ENCODE peak calls at places on chromosomes 4 and X, in seven cellular contexts. O, R, Z, H, G, I and E are unnamed samples.

GRCh38 chrX:108072746-108073145 is 18.6 kb downstream of the PSMD10 start:
- DNase-seq in O (peak; percentile 45), R (no peak), Z (no peak), H (no peak), G (peak; percentile 47), I (no peak), E (no peak)

GRCh38 chr4:36226430-36227227 is 17.7 kb downstream of the ARAP2 start:
- DNase-seq in O (no peak), R (no peak), Z (no peak), H (no peak), G (no peak), I (no peak), E (no peak)

GRCh38 chr4:101753702-101754101 is 36.8 kb upstream of the BANK1 start:
- DNase-seq in O (no peak), R (peak; percentile 60), Z (no peak), H (no peak), G (no peak), I (no peak), E (no peak)

GRCh38 chrX:13808293-13808692 is 8.6 kb downstream of the GPM6B start:
- DNase-seq in O (no peak), R (no peak), Z (no peak), H (no peak), G (no peak), I (no peak), E (no peak)

GRCh38 chrX:40081679-40082068 is 16.1 kb downstream of the BCOR start:
- DNase-seq in O (no peak), R (peak; percentile 37), Z (no peak), H (peak; percentile 50), G (no peak), I (no peak), E (no peak)

GRCh38 chrX:38347136-38347535 is 5.3 kb upstream of the OTC start:
- DNase-seq in O (peak; percentile 34), R (peak; percentile 78), Z (no peak), H (no peak), G (peak; percentile 92), I (no peak), E (no peak)

GRCh38 chr4:73603854-73604584 is 16.2 kb downstream of the RASSF6 start:
- DNase-seq in O (no peak), R (no peak), Z (no peak), H (no peak), G (peak; percentile 64), I (no peak), E (no peak)

GRCh38 chr4:2591189-2591588 is 54.7 kb downstream of the FAM193A start:
- DNase-seq in O (no peak), R (no peak), Z (no peak), H (peak; percentile 84), G (peak; percentile 14), I (no peak), E (no peak)

GRCh38 chr4:128354205-128354821 is 66.7 kb upstream of the PGRMC2 start:
- DNase-seq in O (peak; percentile 89), R (peak; percentile 35), Z (no peak), H (no peak), G (peak; percentile 100), I (no peak), E (no peak)

GRCh38 chr4:25234390-25235367 is 846 bp downstream of the PI4K2B start:
- DNase-seq in O (peak; percentile 48), R (peak; percentile 98), Z (peak; percentile 77), H (peak; percentile 81), G (peak; percentile 88), I (no peak), E (no peak)

GRCh38 chr4:48742412-48742811 is 37.7 kb downstream of the FRYL start:
- DNase-seq in O (no peak), R (peak; percentile 53), Z (no peak), H (no peak), G (peak; percentile 36), I (no peak), E (no peak)

GRCh38 chrX:21975827-21976226 is 35.3 kb downstream of the SMS start:
- DNase-seq in O (peak; percentile 43), R (peak; percentile 56), Z (no peak), H (no peak), G (peak; percentile 49), I (no peak), E (no peak)

GRCh38 chr4:23171971-23172370 is 479.2 kb downstream of the GBA3 start:
- DNase-seq in O (no peak), R (peak; percentile 27), Z (no peak), H (no peak), G (peak; percentile 11), I (no peak), E (no peak)

GRCh38 chrX:39645059-39645895 is 452.5 kb downstream of the BCOR start:
- DNase-seq in O (peak; percentile 19), R (no peak), Z (peak; percentile 81), H (no peak), G (peak; percentile 19), I (no peak), E (no peak)